ENCODE peak calls at places on chromosomes 2 and 18, in nine cellular contexts. N is IMR-90, H is AG04450, Z is HL-60, T is cardiac fibroblast, A is A549, R is mammary epithelial cell, W is endodermal cell, M is heart right ventricle. G is an unnamed sample.

GRCh38 chr18:44729631-44730101 is 49.0 kb downstream of the SETBP1 start:
- DNase-seq in W (peak), R (no peak), Z (no peak), H (peak), T (peak), A (no peak), N (peak), M (no peak), G (peak)

GRCh38 chr2:68942827-68943226 is 9.9 kb downstream of the GKN2 start:
- DNase-seq in R (no peak), W (no peak), T (no peak), N (no peak), M (no peak), H (no peak), A (no peak), Z (no peak), G (no peak)

GRCh38 chr2:220533485-220533884 is 906.1 kb downstream of the SLC4A3 start:
- DNase-seq in R (peak), A (peak), T (peak), Z (no peak), H (no peak), W (peak), N (peak), M (no peak), G (peak)

GRCh38 chr2:193556766-193557470 is 1362.2 kb upstream of the TMEFF2 start:
- DNase-seq in R (no peak), H (no peak), Z (no peak), W (no peak), A (no peak), M (no peak), T (peak), N (no peak), G (no peak)

GRCh38 chr2:181517685-181518301 is 60.6 kb downstream of the ITGA4 start:
- DNase-seq in M (no peak), N (no peak), H (no peak), Z (no peak), T (peak), R (peak), A (no peak), W (no peak), G (no peak)

GRCh38 chr2:28662044-28662443 is 89.6 kb upstream of the PPP1CB start:
- DNase-seq in M (no peak), N (no peak), Z (no peak), W (no peak), H (no peak), R (peak), T (peak), A (no peak), G (no peak)

GRCh38 chr2:237449193-237449797 is 35.3 kb upstream of the COL6A3 start:
- DNase-seq in N (peak), M (peak), T (peak), Z (no peak), W (no peak), A (no peak), R (no peak), H (no peak), G (peak)

GRCh38 chr2:22826658-22827165 is 558.3 kb upstream of the KLHL29 start:
- DNase-seq in H (no peak), M (no peak), W (no peak), Z (no peak), A (no peak), R (no peak), N (no peak), T (no peak), G (no peak)

GRCh38 chr2:173278794-173279527 is 75.7 kb upstream of the CDCA7 start:
- DNase-seq in Z (no peak), W (no peak), A (no peak), M (no peak), N (no peak), T (no peak), H (no peak), R (no peak), G (no peak)

GRCh38 chr18:8657873-8658521 is 47.4 kb upstream of the MTCL1 start:
- DNase-seq in A (no peak), W (peak), H (no peak), T (peak), R (no peak), M (no peak), Z (no peak), N (peak), G (peak)

GRCh38 chr2:68743531-68743930 is 8.9 kb downstream of the ARHGAP25 start:
- DNase-seq in M (no peak), R (no peak), W (no peak), A (no peak), N (no peak), T (no peak), H (no peak), Z (no peak), G (no peak)

GRCh38 chr2:88099798-88100488 is 27.9 kb downstream of the FABP1 start:
- DNase-seq in A (peak), Z (peak), W (peak), N (peak), H (no peak), T (peak), M (no peak), R (peak), G (peak)

GRCh38 chr2:49080681-49081080 is 73.6 kb downstream of the FSHR start:
- DNase-seq in H (no peak), M (no peak), T (no peak), N (no peak), Z (no peak), W (peak), A (no peak), R (no peak), G (no peak)

GRCh38 chr2:15415748-15416147 is 145.4 kb downstream of the NBAS start:
- DNase-seq in R (no peak), H (no peak), T (no peak), A (no peak), M (no peak), Z (no peak), W (no peak), N (no peak), G (no peak)

GRCh38 chr2:149904352-149904751 is 316.8 kb upstream of the MMADHC start:
- DNase-seq in M (no peak), W (no peak), R (no peak), T (no peak), A (no peak), N (no peak), Z (no peak), H (no peak), G (no peak)

GRCh38 chr2:25677877-25678276 is 4.5 kb upstream of the DTNB start:
- DNase-seq in H (no peak), N (no peak), R (no peak), Z (no peak), A (no peak), T (no peak), M (no peak), W (no peak), G (no peak)

GRCh38 chr2:72994282-72994990 is 77.1 kb downstream of the SFXN5 start:
- DNase-seq in A (no peak), W (peak), M (no peak), Z (no peak), T (no peak), H (no peak), N (no peak), R (no peak), G (no peak)

DNA sequence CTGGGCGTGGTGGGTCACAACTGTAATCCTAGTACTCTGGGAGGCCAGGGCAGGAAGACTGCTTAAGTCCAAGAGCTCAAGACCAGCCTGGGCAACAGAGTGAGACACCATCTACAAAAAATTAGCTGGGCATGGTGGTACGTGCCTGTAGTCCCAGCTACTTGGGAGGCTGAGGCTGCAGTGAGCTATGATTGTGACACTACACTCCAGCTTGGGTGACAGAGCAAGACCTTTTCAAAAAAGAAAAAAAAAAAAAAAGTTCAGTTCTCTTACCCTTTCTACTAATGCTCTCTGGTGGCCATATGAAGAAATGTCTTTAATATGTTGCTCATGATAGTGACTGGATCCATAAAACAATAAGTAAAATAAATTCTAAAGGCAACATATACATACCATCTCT is 14.9 kb downstream of the TYW5 start:
- DNase-seq in A (peak), Z (peak), N (peak), H (no peak), W (no peak), R (peak), M (no peak), T (peak), G (peak)
- TF ChIP-seq CTCF in A (peak), Z (no peak), N (peak), H (peak), W (peak), R (peak), M (no peak), T (peak), G (peak)

DNA sequence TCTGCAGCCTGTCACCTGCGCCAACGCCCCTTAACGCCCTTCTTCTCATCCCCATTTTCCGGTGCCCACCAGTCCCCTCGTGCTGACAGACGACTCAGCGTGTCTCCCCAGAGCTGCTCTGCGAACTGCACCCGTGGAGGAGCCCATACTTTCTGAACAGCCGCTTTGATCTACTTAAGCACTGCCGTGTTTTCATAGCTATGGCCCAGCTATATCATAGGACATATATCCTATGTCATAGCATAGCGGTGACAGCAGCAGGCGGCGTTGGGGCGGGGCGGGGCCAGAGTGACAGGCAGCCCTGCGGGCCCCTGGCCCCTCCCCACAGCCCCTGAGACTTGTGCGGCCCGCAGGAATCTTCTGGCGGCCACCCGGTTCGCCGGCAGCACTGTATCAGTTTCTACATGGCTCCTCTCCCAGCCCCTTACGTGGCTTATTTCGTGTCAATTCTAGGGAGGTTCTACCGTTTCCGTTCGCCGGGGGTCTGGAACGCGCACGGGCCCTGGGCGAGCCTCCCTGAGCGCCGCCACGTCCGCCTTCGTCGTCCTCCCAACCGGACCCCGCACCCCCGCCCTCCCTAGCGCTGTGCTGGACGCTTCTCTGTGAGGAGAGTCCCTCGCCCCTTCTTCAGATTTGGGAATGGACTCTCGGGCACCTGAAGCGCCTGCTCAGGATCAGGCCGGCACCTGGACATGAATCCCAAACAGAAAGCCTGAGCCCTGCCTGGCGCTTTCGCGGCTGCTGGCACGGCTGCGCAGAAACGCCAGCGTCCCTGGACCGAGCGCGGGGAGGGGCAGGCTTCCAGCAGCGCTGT is 35.4 kb downstream of the PTPN18 start:
- DNase-seq in T (peak), R (peak), M (peak), A (peak), Z (no peak), W (peak), N (peak), H (no peak), G (peak)
- TF ChIP-seq CTCF in T (no peak), R (no peak), M (no peak), A (no peak), Z (no peak), W (no peak), N (no peak), H (no peak), G (no peak)

GRCh38 chr18:32439802-32440201 is 30.9 kb downstream of the GAREM1 start:
- DNase-seq in H (no peak), W (peak), Z (no peak), A (peak), M (no peak), R (no peak), T (no peak), N (no peak), G (no peak)
- TF ChIP-seq CTCF in H (peak), W (peak), Z (no peak), A (no peak), M (peak), R (peak), T (peak), N (peak), G (peak)

DNA sequence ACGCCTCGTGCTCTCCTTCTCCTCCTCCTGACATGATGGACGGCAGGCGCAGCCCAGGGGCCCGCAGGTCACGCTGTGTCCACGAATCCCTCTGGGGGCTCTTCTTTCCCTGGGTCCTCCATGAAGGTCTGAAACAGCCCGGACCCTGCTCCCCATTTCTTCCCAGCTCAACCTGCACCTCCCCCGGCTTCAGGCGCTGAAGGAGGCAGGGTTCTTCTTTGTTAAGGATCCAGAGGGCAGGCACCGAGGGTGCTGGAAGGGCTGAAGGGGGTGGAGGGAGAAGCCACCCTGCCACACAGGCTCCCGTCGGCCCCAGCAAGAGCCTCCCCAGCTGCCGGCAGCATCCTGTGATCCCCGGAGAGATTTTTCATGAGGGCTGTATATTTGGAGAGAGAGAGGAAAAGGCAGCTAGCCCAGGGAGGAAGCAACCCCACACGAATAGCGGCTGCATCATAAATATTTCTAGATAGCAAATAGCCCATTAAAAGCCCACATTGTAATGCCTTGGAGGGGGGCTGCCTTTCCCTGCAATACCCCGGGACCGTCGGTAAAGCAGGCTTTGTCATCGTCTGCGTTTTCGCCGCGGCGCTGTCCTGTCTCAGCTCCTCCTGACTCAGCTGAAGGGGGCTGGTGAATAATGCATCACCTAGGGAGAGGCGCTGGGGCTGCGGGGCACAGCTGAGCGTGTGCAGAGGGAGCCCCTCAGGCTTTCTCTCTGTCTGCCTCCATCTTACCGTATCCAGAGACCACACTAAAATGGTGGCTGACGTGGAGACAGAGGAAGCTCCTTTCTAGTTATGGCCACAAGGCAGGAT is 289.3 kb downstream of the SOX11 start:
- DNase-seq in W (peak), R (no peak), M (no peak), N (peak), T (no peak), A (no peak), Z (no peak), H (no peak), G (no peak)
- TF ChIP-seq CTCF in W (peak), R (no peak), M (no peak), N (no peak), T (no peak), A (no peak), Z (no peak), H (no peak), G (no peak)